ENCODE peak calls at places on chromosomes 1 and 21, in six cellular contexts. Q is retinal pigment epithelial cell, K is lower lobe of right lung, C is epithelial cell of esophagus, T is A549, B is HFF-Myc. D is an unnamed sample.

GRCh38 chr21:42360317-42360716 is 6.0 kb downstream of the TFF1 start:
- DNase-seq in Q (no peak), K (no peak), C (no peak), T (peak), B (no peak), D (no peak)

GRCh38 chr21:36730291-36731281 is 31.7 kb downstream of the SIM2 start:
- DNase-seq in Q (no peak), K (no peak), C (no peak), T (no peak), B (no peak), D (no peak)

GRCh38 chr1:161122967-161123366 is 5.1 kb downstream of the NIT1 start:
- DNase-seq in Q (no peak), K (peak), C (no peak), T (no peak), B (no peak), D (no peak)

GRCh38 chr1:119516680-119517079 is 9.7 kb downstream of the HSD3B1 start:
- DNase-seq in Q (no peak), K (no peak), C (peak), T (peak), B (no peak), D (no peak)

GRCh38 chr1:100485855-100486258 is 52.1 kb upstream of the GPR88 start:
- DNase-seq in Q (no peak), K (no peak), C (no peak), T (no peak), B (no peak), D (no peak)

GRCh38 chr1:224521904-224522734 is 87.5 kb upstream of the WDR26 start:
- DNase-seq in Q (no peak), K (no peak), C (peak), T (no peak), B (no peak), D (no peak)

GRCh38 chr1:236150972-236151371 is 8.6 kb downstream of the GPR137B start:
- DNase-seq in Q (no peak), K (no peak), C (no peak), T (no peak), B (no peak), D (no peak)

GRCh38 chr1:60958001-60958400 is 124.4 kb upstream of the NFIA start:
- DNase-seq in Q (no peak), K (no peak), C (peak), T (no peak), B (no peak), D (no peak)

GRCh38 chr1:47819503-47819888 is 177.7 kb downstream of the TRABD2B start:
- DNase-seq in Q (no peak), K (no peak), C (no peak), T (no peak), B (no peak), D (no peak)

GRCh38 chr1:87806377-87807094 is 477.9 kb downstream of the LMO4 start:
- DNase-seq in Q (no peak), K (no peak), C (no peak), T (peak), B (no peak), D (no peak)

GRCh38 chr1:192809286-192810252 is 730 bp downstream of the RGS2 start:
- DNase-seq in Q (no peak), K (peak), C (peak), T (peak), B (no peak), D (no peak)

GRCh38 chr1:192808588-192809285 is at the start of gene RGS2:
- DNase-seq in Q (peak), K (peak), C (peak), T (peak), B (peak), D (no peak)

GRCh38 chr1:192805832-192806323 is 3.0 kb upstream of the RGS2 start:
- DNase-seq in Q (no peak), K (no peak), C (peak), T (peak), B (peak), D (peak)

GRCh38 chr1:192807968-192808587 is 761 bp upstream of the RGS2 start:
- DNase-seq in Q (peak), K (no peak), C (peak), T (peak), B (no peak), D (no peak)

GRCh38 chr1:192807221-192807967 is 1.4 kb upstream of the RGS2 start:
- DNase-seq in Q (no peak), K (no peak), C (peak), T (peak), B (no peak), D (no peak)
- TF ChIP-seq CTCF in Q (peak), K (peak), C (peak), T (peak), B (peak), D (peak)

DNA sequence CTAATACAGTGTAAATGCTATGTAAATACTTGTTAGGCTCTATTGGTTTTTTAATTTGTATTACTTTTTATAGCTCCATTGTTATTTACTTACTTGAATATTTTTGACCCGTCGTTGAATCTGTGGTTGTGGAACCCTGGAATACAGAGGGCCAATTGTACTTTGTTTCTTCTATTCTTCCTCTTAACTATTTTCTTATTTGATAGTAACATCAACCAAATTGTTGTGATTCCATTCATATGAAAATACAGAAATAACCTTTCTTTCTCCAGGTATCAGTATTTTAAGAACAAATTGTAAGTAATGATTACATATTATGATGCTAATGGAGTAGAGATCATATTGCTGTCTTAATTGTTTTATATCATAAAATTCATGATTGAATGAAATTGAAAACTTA is 73.7 kb downstream of the FNBP1L start:
- DNase-seq in Q (no peak), K (no peak), C (no peak), T (no peak), B (no peak), D (no peak)
- H3K4me3 ChIP-seq in Q (no peak), K (no peak), C (no peak), T (no peak), B (no peak), D (no peak)

GRCh38 chr1:165679282-165680036 is 18.9 kb downstream of the ALDH9A1 start:
- DNase-seq in Q (no peak), K (no peak), C (no peak), T (no peak), B (no peak), D (no peak)
- TF ChIP-seq CTCF in Q (no peak), K (no peak), C (no peak), T (no peak), B (no peak), D (peak)

GRCh38 chr1:168224991-168225390 is 813 bp upstream of the SFT2D2 start:
- DNase-seq in Q (no peak), K (no peak), C (no peak), T (no peak), B (no peak), D (no peak)
- H3K4me3 ChIP-seq in Q (no peak), K (peak), C (peak), T (peak), B (no peak), D (peak)

GRCh38 chr1:231581859-231582258 is 44.7 kb upstream of the DISC1 start:
- DNase-seq in Q (peak), K (no peak), C (no peak), T (no peak), B (no peak), D (no peak)

GRCh38 chr1:231583376-231583775 is 43.2 kb upstream of the DISC1 start:
- DNase-seq in Q (no peak), K (no peak), C (no peak), T (no peak), B (no peak), D (no peak)

GRCh38 chr1:231580874-231581273 is 45.7 kb upstream of the DISC1 start:
- DNase-seq in Q (no peak), K (no peak), C (no peak), T (no peak), B (no peak), D (no peak)

DNA sequence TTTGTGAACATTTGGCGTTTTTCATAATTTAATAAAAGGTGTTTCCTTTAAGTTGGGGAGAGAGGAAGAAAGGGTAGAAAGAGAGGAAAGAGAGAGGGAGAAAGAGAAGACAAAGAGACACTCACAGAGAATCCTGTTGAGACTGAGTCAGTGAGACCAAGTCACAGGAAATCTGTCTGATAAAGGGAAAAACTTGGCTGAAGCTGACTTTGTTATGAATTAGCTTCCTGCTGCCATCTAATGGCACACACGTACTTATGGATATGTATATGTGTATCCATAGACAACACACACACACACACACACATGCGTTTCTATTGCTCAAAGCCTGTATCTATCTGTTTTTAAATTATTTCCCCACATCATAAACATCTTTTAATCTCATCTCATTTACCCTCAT is 42.5 kb upstream of the DISC1 start:
- DNase-seq in Q (peak), K (no peak), C (peak), T (peak), B (no peak), D (no peak)
- TF ChIP-seq CTCF in Q (peak), K (no peak), C (peak), T (peak), B (peak), D (peak)